ENCODE peak calls at places on chromosomes 2 and 18, in five cellular contexts. K is psoas muscle, V is Karpas-422, L is H9, R is stomach. U is an unnamed sample.

GRCh38 chr2:46707909-46708308 is 207.7 kb downstream of the MCFD2 start:
- DNase-seq in K (no peak), V (no peak), L (no peak), R (no peak), U (no peak)

GRCh38 chr2:193965263-193965662 is 1691.8 kb upstream of the SLC39A10 start:
- DNase-seq in K (no peak), V (no peak), L (peak; percentile 39), R (no peak), U (no peak)

GRCh38 chr2:237320801-237321563 is 93.0 kb downstream of the COL6A3 start:
- DNase-seq in K (peak; percentile 91), V (no peak), L (no peak), R (no peak), U (no peak)

GRCh38 chr2:176126929-176127768 is 2.4 kb upstream of the HOXD8 start:
- DNase-seq in K (no peak), V (peak; percentile 89), L (peak; percentile 31), R (peak; percentile 74), U (peak; percentile 60)

GRCh38 chr18:56112013-56112749 is 524.2 kb upstream of the TCF4 start:
- DNase-seq in K (no peak), V (no peak), L (no peak), R (no peak), U (no peak)

GRCh38 chr2:157785866-157786662 is 90.1 kb downstream of the ACVR1 start:
- DNase-seq in K (no peak), V (no peak), L (no peak), R (no peak), U (no peak)

GRCh38 chr18:48571619-48572384 is 33.0 kb downstream of the CTIF start:
- DNase-seq in K (no peak), V (no peak), L (no peak), R (no peak), U (no peak)

GRCh38 chr18:62505669-62506494 is 16.9 kb upstream of the ZCCHC2 start:
- DNase-seq in K (no peak), V (peak; percentile 75), L (no peak), R (no peak), U (no peak)

GRCh38 chr2:99821039-99821438 is 321.4 kb downstream of the AFF3 start:
- DNase-seq in K (no peak), V (no peak), L (no peak), R (no peak), U (no peak)

GRCh38 chr18:61551586-61551985 is 218.4 kb downstream of the CDH20 start:
- DNase-seq in K (no peak), V (peak; percentile 79), L (peak; percentile 49), R (no peak), U (no peak)

DNA sequence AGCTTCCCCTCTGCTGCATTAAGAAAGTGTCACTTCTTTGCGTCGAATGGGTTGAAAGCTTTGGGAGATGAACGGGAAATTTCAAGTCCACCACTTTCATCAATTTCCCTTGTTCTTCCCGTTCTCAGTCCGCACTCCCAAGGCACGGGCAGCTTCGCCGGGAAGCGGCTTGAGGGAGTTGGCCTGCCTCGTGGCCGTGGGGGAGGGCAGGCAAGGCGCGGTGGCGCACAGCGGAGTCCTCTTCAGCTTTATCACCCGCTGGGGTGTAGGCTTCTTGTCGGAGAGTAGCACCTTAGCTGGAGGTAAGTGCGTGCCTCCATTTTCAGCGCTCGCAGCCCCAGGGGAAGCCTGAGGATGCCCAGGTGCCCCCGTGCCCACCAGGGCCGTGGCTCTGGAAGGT is 19.9 kb downstream of the KCTD18 start:
- DNase-seq in K (no peak), V (no peak), L (no peak), R (no peak), U (no peak)
- H3K27ac ChIP-seq in K (no peak overlapping the region), V (no peak overlapping the region), L (no peak overlapping the region), R (no peak overlapping the region), U (no peak overlapping the region)

DNA sequence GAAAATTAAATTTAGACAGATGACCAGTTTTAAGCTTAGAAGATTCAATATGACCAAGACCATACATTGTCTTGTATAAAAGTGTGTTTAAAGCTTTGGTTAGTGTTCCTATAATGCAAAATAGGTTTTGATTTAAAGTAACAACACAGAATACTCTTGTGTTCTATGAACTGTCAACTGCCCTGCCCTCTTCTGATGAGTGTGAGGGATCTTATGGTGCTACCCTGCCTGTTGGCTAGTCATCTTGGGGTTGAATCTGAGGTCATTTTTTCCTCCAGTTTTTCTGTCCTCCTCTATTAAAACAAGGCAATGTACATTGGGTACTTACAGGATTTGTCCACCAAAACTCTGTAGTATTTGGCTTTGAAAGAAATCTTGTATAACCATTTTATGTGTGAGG is 129.0 kb downstream of the SPTBN1 start:
- DNase-seq in K (no peak), V (no peak), L (no peak), R (no peak), U (no peak)
- H3K27ac ChIP-seq in K (no peak overlapping the region), V (no peak overlapping the region), L (no peak overlapping the region), R (no peak overlapping the region), U (peak overlapping the region; percentile 24)

GRCh38 chr18:49904871-49905555 is 91.7 kb upstream of the ACAA2 start:
- DNase-seq in K (no peak), V (no peak), L (no peak), R (no peak), U (no peak)
- H3K27ac ChIP-seq in K (no peak overlapping the region), V (no peak overlapping the region), L (no peak overlapping the region), R (no peak overlapping the region), U (no peak overlapping the region)

GRCh38 chr2:66560683-66561082 is 125.8 kb downstream of the MEIS1 start:
- DNase-seq in K (no peak), V (no peak), L (no peak), R (no peak), U (no peak)

GRCh38 chr2:66562337-66562685 is 127.4 kb downstream of the MEIS1 start:
- DNase-seq in K (no peak), V (no peak), L (no peak), R (no peak), U (no peak)

GRCh38 chr2:66561645-66562336 is 126.9 kb downstream of the MEIS1 start:
- DNase-seq in K (no peak), V (no peak), L (no peak), R (no peak), U (no peak)

GRCh38 chr2:66565291-66565690 is 130.4 kb downstream of the MEIS1 start:
- DNase-seq in K (no peak), V (no peak), L (no peak), R (no peak), U (no peak)

GRCh38 chr2:66563473-66563872 is 128.5 kb downstream of the MEIS1 start:
- DNase-seq in K (no peak), V (no peak), L (no peak), R (no peak), U (no peak)
- H3K27ac ChIP-seq in K (no peak overlapping the region), V (no peak overlapping the region), L (no peak overlapping the region), R (no peak overlapping the region), U (no peak overlapping the region)

DNA sequence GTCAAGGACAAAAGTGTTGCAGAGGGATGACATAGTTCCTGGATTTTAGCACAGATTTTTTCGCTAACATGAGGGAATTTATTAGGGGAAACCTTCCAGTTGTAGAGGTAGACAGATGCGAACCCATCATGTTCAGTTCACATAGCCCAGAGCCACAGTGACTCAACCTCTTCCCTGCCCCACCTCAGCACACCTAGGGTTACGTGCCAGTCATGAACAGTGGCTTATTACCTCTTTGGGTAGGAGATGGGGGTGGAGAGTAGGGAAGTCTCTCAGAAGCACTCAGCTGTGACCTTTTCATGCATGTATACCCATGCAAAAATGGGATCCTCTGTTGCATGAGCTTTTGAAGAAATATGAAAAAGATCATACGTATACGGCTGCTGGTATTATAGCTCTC is 4.7 kb downstream of the TANC1 start:
- DNase-seq in K (no peak), V (no peak), L (no peak), R (no peak), U (no peak)
- H3K27ac ChIP-seq in K (no peak overlapping the region), V (no peak overlapping the region), L (no peak overlapping the region), R (no peak overlapping the region), U (no peak overlapping the region)

GRCh38 chr2:8132889-8133288 is 549.0 kb upstream of the ID2 start:
- DNase-seq in K (no peak), V (no peak), L (no peak), R (no peak), U (no peak)
- H3K27ac ChIP-seq in K (no peak overlapping the region), V (no peak overlapping the region), L (no peak overlapping the region), R (no peak overlapping the region), U (no peak overlapping the region)

GRCh38 chr2:138105358-138105757 is 141.1 kb downstream of the HNMT start:
- DNase-seq in K (no peak), V (no peak), L (no peak), R (no peak), U (no peak)

GRCh38 chr2:138102664-138103063 is 138.4 kb downstream of the HNMT start:
- DNase-seq in K (no peak), V (no peak), L (no peak), R (no peak), U (no peak)

GRCh38 chr2:138104071-138104470 is 139.8 kb downstream of the HNMT start:
- DNase-seq in K (no peak), V (no peak), L (no peak), R (no peak), U (no peak)

GRCh38 chr2:138103156-138103555 is 138.9 kb downstream of the HNMT start:
- DNase-seq in K (no peak), V (no peak), L (no peak), R (no peak), U (no peak)

DNA sequence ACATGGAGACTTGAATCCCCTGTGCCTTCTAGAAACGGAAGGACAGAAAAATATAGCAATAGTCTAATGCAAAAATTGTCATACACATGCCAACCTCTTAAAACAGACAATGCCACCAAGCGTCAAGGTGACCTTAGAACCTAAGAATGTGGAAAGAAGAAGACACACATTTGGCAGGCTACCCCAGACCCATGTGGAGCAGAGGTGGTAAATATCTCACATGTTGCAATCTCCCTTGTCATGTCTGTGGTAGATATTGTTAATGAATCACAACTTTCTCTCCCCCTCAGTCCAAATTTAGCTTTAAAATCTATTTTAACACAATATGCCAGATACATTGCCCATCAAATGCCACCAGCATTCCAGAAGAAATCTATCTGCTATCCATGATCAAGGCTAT is 137.4 kb downstream of the HNMT start:
- DNase-seq in K (no peak), V (no peak), L (no peak), R (no peak), U (no peak)
- H3K27ac ChIP-seq in K (no peak overlapping the region), V (no peak overlapping the region), L (no peak overlapping the region), R (no peak overlapping the region), U (no peak overlapping the region)

GRCh38 chr2:40242315-40242714 is 209.6 kb downstream of the SLC8A1 start:
- DNase-seq in K (no peak), V (no peak), L (no peak), R (no peak), U (no peak)
- H3K27ac ChIP-seq in K (no peak overlapping the region), V (no peak overlapping the region), L (peak overlapping the region; percentile 26), R (no peak overlapping the region), U (no peak overlapping the region)